ENCODE peak calls at places on chromosome 15, in five cellular contexts. X is H1, U is HEK293T, I is NT2/D1, Y is HepG2. K is an unnamed sample.
A peak's percentile ranks its signal among the peaks of the same experiment; 100 is the strongest.

GRCh38 chr15:60074181-60074885 is 70.2 kb downstream of the FOXB1 start:
- DNase-seq in Y (no peak), X (no peak), I (no peak), U (peak; percentile 38), K (no peak)

GRCh38 chr15:52652984-52653383 is 26.2 kb downstream of the ATOSA start:
- DNase-seq in U (no peak), X (no peak), Y (no peak), I (no peak), K (no peak)

GRCh38 chr15:43199945-43200488 is 14.8 kb downstream of the CCNDBP1 start:
- DNase-seq in X (no peak), I (no peak), U (no peak), Y (no peak), K (no peak)

GRCh38 chr15:63323798-63324651 is 46.6 kb downstream of the APH1B start:
- DNase-seq in U (no peak), Y (peak; percentile 3), X (no peak), I (no peak), K (no peak)

GRCh38 chr15:50051811-50052419 is 67.1 kb downstream of the ATP8B4 start:
- DNase-seq in Y (peak; percentile 58), U (peak; percentile 15), I (peak; percentile 23), X (no peak), K (no peak)

GRCh38 chr15:70781236-70781635 is 17.9 kb upstream of the UACA start:
- DNase-seq in U (no peak), I (no peak), Y (no peak), X (no peak), K (no peak)

GRCh38 chr15:40969363-40969762 is 16.1 kb downstream of the CHAC1 start:
- DNase-seq in U (no peak), I (no peak), Y (no peak), X (no peak), K (no peak)

GRCh38 chr15:99967841-99968371 is 234.7 kb upstream of the LYSMD4 start:
- DNase-seq in I (no peak), U (no peak), X (no peak), Y (no peak), K (no peak)

GRCh38 chr15:100703032-100703578 is 100.7 kb downstream of the ASB7 start:
- DNase-seq in U (no peak), X (no peak), I (no peak), Y (no peak), K (peak; percentile 84)

GRCh38 chr15:51243774-51244173 is 94.6 kb downstream of the CYP19A1 start:
- DNase-seq in Y (peak; percentile 6), U (no peak), X (no peak), I (no peak), K (no peak)

GRCh38 chr15:69790632-69791031 is 307.1 kb downstream of the TLE3 start:
- DNase-seq in U (no peak), Y (no peak), I (no peak), X (no peak), K (no peak)

GRCh38 chr15:89196241-89196640 is 25.1 kb downstream of the RLBP1 start:
- DNase-seq in U (no peak), I (no peak), X (no peak), Y (no peak), K (no peak)

GRCh38 chr15:89195836-89196235 is 25.5 kb downstream of the RLBP1 start:
- DNase-seq in X (no peak), Y (no peak), I (no peak), U (no peak), K (no peak)

GRCh38 chr15:89198196-89198595 is 23.2 kb downstream of the RLBP1 start:
- DNase-seq in U (no peak), Y (no peak), I (no peak), X (no peak), K (no peak)

GRCh38 chr15:89197503-89197971 is 23.8 kb downstream of the RLBP1 start:
- DNase-seq in X (no peak), Y (peak; percentile 93), U (peak; percentile 30), I (peak; percentile 71), K (no peak)

GRCh38 chr15:89196994-89197393 is 24.4 kb downstream of the RLBP1 start:
- DNase-seq in X (no peak), I (no peak), Y (peak; percentile 15), U (no peak), K (no peak)
- TF ChIP-seq SUZ12 in X (no peak), I (no peak), Y (no peak), U (no peak), K (no peak)

DNA sequence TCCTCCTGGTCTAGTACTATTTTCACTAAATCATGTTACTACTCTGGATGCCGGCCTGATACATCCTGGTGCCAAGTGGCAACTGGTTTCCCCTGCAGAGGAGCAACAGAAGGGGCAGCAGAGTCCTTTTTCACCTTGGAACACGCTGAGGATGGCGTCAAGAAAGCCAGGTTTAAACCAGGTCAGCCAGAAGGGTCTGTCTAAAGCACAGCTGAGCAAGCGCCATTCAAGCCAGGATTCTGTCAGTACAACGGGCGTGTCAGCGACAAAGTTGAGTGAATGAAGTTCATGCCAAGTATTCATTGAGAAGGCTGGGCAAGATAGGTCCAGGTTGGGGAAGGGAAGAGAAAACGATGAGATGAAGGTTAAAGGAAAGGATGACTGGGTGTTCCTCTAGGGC is 88.2 kb downstream of the FBN1 start:
- DNase-seq in Y (no peak), U (no peak), I (no peak), X (no peak), K (no peak)
- TF ChIP-seq SUZ12 in Y (no peak), U (no peak), I (no peak), X (no peak), K (no peak)

DNA sequence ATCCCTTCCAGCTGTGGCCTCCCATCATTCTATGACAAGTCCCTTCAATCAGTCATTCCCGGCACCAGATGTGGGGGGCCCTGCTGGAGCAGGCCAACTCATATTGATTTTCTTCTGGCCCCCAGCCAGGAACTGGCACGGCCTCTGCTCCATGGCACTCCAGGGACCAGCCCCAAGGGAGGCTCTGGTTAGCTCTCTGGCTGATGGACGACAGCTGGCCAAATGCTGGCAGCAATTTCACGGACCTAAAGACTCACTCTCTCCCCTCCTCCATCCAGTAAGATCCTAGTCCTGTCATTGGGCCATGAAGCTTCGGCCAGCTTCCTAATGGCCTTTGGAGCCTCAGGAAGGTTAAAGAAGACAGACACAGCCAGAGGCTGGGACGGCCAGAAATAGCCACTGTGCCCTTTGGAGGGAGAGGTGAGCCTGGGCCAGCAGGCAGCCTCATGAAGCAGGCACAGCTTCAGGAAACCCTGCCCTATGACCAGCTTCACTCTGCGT is 131.0 kb downstream of the MEX3B start:
- DNase-seq in I (no peak), U (no peak), Y (no peak), X (no peak), K (no peak)
- TF ChIP-seq SUZ12 in I (no peak), U (no peak), Y (no peak), X (no peak), K (no peak)

DNA sequence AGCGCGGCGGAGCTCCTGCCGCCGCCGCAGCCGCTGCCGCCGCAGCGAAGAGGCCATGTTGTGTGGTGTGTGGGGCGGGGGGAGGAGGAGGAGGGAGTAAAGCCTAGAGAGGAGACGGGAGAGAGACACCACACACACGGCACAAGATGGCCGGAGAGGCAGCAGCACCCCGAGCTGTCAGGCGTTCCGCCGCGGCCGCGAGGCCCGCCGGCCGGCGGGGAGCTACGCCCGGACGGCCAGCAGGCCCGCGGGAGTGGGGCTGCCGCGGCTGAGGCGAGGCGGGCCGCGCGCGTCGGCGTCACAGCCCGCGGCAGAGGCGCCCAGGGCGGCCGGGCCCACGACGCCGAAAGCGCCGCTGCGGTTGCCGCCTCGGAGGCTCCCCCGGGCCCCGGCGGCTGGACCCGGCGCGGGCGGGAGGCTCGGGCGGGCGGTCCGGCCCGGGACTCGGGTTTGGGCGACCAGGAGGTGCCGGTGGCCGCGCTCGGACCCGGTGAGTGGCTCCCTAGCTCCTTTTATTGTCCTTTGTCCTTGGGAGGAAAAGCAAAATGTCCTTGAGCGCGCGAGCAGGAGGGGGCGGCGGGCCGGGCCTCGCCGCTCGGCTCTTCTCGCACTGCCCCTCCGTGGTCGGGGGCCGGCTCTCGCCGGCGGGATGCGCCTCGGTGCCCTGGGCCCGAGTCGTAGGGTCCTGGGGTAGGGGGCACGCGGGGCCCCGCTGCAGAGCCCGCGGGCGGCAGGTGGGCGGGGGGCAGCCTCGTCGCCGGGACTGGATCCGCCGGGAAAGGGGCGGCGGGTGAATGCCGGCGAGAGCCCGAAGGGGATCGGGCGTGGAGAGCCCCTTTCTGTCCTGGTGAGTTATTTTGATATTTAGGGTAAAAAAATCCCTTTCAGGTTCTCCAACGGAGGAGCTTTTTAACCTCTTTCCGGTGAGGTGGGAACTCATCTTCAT is 17.2 kb upstream of the CHD2 start:
- DNase-seq in U (no peak), X (no peak), I (no peak), Y (no peak), K (no peak)
- TF ChIP-seq SUZ12 in U (no peak), X (no peak), I (no peak), Y (no peak), K (no peak)

GRCh38 chr15:93045191-93045785 is 43.7 kb downstream of the RGMA start:
- DNase-seq in Y (no peak), X (no peak), I (no peak), U (no peak), K (no peak)
- TF ChIP-seq SUZ12 in Y (no peak), X (no peak), I (no peak), U (no peak), K (no peak)

GRCh38 chr15:36867436-36867835 is 232.9 kb downstream of the MEIS2 start:
- DNase-seq in X (no peak), Y (no peak), I (no peak), U (no peak), K (no peak)
- TF ChIP-seq SUZ12 in X (no peak), Y (no peak), I (no peak), U (no peak), K (no peak)

K was measured in GM12878.